ENCODE peak calls at places on chromosomes 16 and 17, in eight cellular contexts. I is H1, H is IMR-90, W is HepG2, A is SK-N-SH, F is HCT116, U is GM12878, J is K562. M is an unnamed sample.

GRCh38 chr17:55414983-55415382 is 6.7 kb downstream of the MMD start:
- DNase-seq in I (no peak), H (no peak), W (no peak), A (no peak), F (no peak), U (no peak), J (no peak), M (no peak)

GRCh38 chr17:322006-322780 is 30.4 kb downstream of the RPH3AL start:
- DNase-seq in I (no peak), H (no peak), W (no peak), A (no peak), F (no peak), U (no peak), J (no peak), M (no peak)

GRCh38 chr16:86680137-86680536 is 101.8 kb downstream of the FOXL1 start:
- DNase-seq in I (no peak), H (peak; percentile 85), W (no peak), A (no peak), F (no peak), U (no peak), J (no peak), M (no peak)

GRCh38 chr17:36546418-36547093 is 1.8 kb downstream of the GGNBP2 start:
- DNase-seq in I (no peak), H (no peak), W (no peak), A (no peak), F (no peak), U (no peak), J (no peak), M (no peak)

GRCh38 chr17:57356153-57356721 is 99.9 kb downstream of the MSI2 start:
- DNase-seq in I (no peak), H (no peak), W (no peak), A (no peak), F (no peak), U (no peak), J (no peak), M (no peak)

GRCh38 chr17:7851438-7852261 is 3.2 kb upstream of the TMEM88 start:
- DNase-seq in I (peak; percentile 82), H (peak; percentile 81), W (peak; percentile 64), A (peak; percentile 94), F (no peak), U (peak; percentile 73), J (peak; percentile 51), M (peak; percentile 78)

GRCh38 chr16:66932076-66932475 is 2.1 kb downstream of the CIAO2B start:
- DNase-seq in I (no peak), H (no peak), W (no peak), A (no peak), F (no peak), U (no peak), J (no peak), M (no peak)

GRCh38 chr16:67086829-67087228 is 22.9 kb upstream of the PHAF1 start:
- DNase-seq in I (no peak), H (peak; percentile 69), W (no peak), A (no peak), F (no peak), U (no peak), J (no peak), M (no peak)

GRCh38 chr16:5066511-5066910 is 755 bp upstream of the C16orf89 start:
- DNase-seq in I (no peak), H (no peak), W (no peak), A (no peak), F (no peak), U (no peak), J (no peak), M (no peak)

GRCh38 chr17:39808409-39808997 is 55.6 kb downstream of the IKZF3 start:
- DNase-seq in I (no peak), H (no peak), W (no peak), A (no peak), F (no peak), U (no peak), J (no peak), M (no peak)

GRCh38 chr17:50909765-50910661 is 43.9 kb upstream of the TOB1 start:
- DNase-seq in I (no peak), H (no peak), W (peak; percentile 63), A (no peak), F (no peak), U (no peak), J (no peak), M (no peak)

GRCh38 chr16:84786605-84787302 is 33.0 kb upstream of the CRISPLD2 start:
- DNase-seq in I (no peak), H (no peak), W (no peak), A (no peak), F (no peak), U (no peak), J (no peak), M (no peak)

GRCh38 chr17:55726440-55726839 is 3.8 kb upstream of the TMEM100 start:
- DNase-seq in I (no peak), H (peak; percentile 91), W (no peak), A (peak; percentile 73), F (no peak), U (no peak), J (no peak), M (peak; percentile 10)

GRCh38 chr17:66494023-66494803 is 191.8 kb downstream of the PRKCA start:
- DNase-seq in I (no peak), H (peak; percentile 94), W (no peak), A (no peak), F (peak; percentile 61), U (no peak), J (peak; percentile 30), M (peak; percentile 65)

GRCh38 chr17:66495035-66495434 is 192.6 kb downstream of the PRKCA start:
- DNase-seq in I (no peak), H (no peak), W (no peak), A (no peak), F (no peak), U (no peak), J (no peak), M (no peak)

GRCh38 chr17:66492500-66493123 is 190.2 kb downstream of the PRKCA start:
- DNase-seq in I (no peak), H (no peak), W (no peak), A (peak; percentile 54), F (no peak), U (no peak), J (no peak), M (no peak)

GRCh38 chr17:66492080-66492479 is 189.7 kb downstream of the PRKCA start:
- DNase-seq in I (no peak), H (no peak), W (no peak), A (peak; percentile 36), F (no peak), U (no peak), J (no peak), M (no peak)

GRCh38 chr17:66493283-66494019 is 191.0 kb downstream of the PRKCA start:
- DNase-seq in I (no peak), H (peak; percentile 74), W (no peak), A (no peak), F (no peak), U (no peak), J (no peak), M (peak; percentile 43)
- TF ChIP-seq RAD21 in I (no peak), H (no peak), W (no peak), A (no peak), F (no peak), U (no peak), J (no peak), M (no peak)

GRCh38 chr17:59465949-59466307 is 99.5 kb upstream of the DHX40 start:
- DNase-seq in I (no peak), H (no peak), W (no peak), A (no peak), F (no peak), U (no peak), J (no peak), M (no peak)

GRCh38 chr17:59464246-59464645 is 101.2 kb upstream of the DHX40 start:
- DNase-seq in I (no peak), H (no peak), W (no peak), A (no peak), F (no peak), U (no peak), J (no peak), M (no peak)

GRCh38 chr17:59469786-59470485 is 95.5 kb upstream of the DHX40 start:
- DNase-seq in I (no peak), H (no peak), W (peak; percentile 100), A (no peak), F (no peak), U (no peak), J (no peak), M (no peak)

GRCh38 chr17:59470624-59471297 is 94.6 kb upstream of the DHX40 start:
- DNase-seq in I (no peak), H (no peak), W (no peak), A (no peak), F (no peak), U (no peak), J (no peak), M (no peak)

DNA sequence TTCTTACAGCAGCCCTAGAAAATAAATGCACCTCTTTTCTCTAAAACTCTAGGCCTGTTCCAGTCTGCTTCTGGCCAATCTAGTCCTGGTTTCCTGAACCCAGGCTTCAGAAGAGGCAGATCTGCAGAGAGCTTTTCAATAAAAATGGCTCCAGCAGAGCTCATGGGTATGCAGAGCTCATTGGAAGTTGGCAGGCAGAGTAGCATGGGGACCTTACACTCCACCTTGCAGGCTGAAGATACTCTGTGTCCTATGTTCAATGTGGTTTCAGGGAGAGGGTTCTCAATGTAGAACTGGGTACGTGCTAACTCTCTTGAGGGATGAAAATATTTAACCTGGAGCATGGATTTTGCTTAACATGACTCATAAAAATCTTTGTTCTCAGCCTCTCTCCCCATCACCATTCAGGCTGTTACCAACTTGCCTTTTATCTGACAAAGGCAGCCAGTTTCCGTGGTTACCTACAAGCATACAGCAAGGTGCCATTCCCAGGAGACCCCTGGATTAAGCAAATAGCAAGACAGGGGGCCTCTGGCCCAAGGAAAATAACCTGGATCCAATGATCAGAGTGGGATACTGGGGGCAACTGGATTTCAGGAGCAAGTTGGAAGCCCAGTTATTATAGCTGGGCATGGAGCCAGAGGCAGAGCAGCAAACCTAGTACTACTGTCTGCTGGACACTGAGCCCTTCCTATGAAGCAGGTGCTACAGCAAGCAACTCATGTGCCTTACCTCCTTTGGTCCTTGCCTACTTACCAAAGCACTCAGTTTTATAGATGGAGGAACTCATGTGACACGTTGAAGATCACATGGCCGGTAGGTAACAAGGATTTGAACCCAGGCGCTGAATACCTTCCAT is 98.2 kb upstream of the DHX40 start:
- DNase-seq in I (no peak), H (no peak), W (peak; percentile 41), A (no peak), F (no peak), U (no peak), J (no peak), M (no peak)
- TF ChIP-seq RAD21 in I (no peak), H (no peak), W (no peak), A (no peak), F (no peak), U (no peak), J (no peak), M (no peak)

DNA sequence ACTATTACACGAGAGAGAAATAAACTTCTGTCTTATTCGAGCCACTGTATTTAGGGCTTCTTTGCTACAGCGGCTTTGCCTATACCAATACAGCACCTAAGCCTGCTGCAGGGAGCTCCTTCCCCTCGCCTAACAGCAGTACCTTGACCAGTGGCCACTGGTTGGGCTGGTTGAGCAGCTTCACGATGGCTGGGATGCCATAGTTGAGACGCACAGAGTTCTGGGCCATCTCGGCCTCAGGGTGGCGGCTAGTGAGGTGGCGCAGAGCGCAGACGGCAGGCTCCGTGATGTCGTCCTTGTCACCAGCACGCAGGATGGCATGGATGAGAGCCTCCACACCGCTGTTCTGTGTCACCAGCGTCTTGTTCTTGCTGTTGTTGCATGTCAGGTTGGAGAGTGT is 23.7 kb downstream of the JUP start:
- DNase-seq in I (no peak), H (no peak), W (no peak), A (no peak), F (no peak), U (no peak), J (no peak), M (no peak)
- TF ChIP-seq RAD21 in I (no peak), H (no peak), W (no peak), A (no peak), F (no peak), U (no peak), J (no peak), M (no peak)

GRCh38 chr16:57301126-57301817 is 16.8 kb upstream of the PLLP start:
- DNase-seq in I (no peak), H (no peak), W (no peak), A (no peak), F (no peak), U (no peak), J (no peak), M (no peak)
- TF ChIP-seq RAD21 in I (no peak), H (no peak), W (no peak), A (no peak), F (no peak), U (no peak), J (no peak), M (no peak)

M was measured in A549.